ENCODE peak calls at places on chromosome 18, in eight cellular contexts. N is activated naive CD4-positive, alpha-beta T cell treated with anti-CD3 and anti-CD28 coated beads for 36 hours; E is foreskin fibroblast; D is CD8-positive, alpha-beta memory T cell; I is GM19239; Y is GM04504; K is skeletal muscle cell; O is left ventricle myocardium inferior. L is an unnamed sample.

GRCh38 chr18:24846133-24846532 is 385.7 kb downstream of the HRH4 start:
- DNase-seq in N (no peak), K (no peak), E (no peak), D (no peak), Y (no peak), I (no peak), O (no peak), L (no peak)

GRCh38 chr18:34746614-34747013 is 36.5 kb downstream of the DTNA start:
- DNase-seq in D (no peak), O (no peak), I (no peak), E (no peak), N (no peak), Y (no peak), K (no peak), L (no peak)

GRCh38 chr18:11689031-11689971 is at the start of gene GNAL:
- DNase-seq in I (peak; percentile 59), N (peak; percentile 70), Y (peak; percentile 40), K (peak; percentile 69), O (peak; percentile 71), E (peak; percentile 78), D (peak; percentile 12), L (no peak)

GRCh38 chr18:76505611-76506010 is 10.6 kb upstream of the ZNF516 start:
- DNase-seq in Y (no peak), O (no peak), K (no peak), I (no peak), E (no peak), N (no peak), D (no peak), L (no peak)

GRCh38 chr18:75124551-75124950 is 84.4 kb downstream of the PTGR3 start:
- DNase-seq in O (no peak), D (no peak), E (no peak), Y (no peak), N (no peak), K (no peak), I (no peak), L (no peak)

GRCh38 chr18:47999801-48000248 is 69.4 kb upstream of the SMAD2 start:
- DNase-seq in I (no peak), Y (no peak), E (no peak), D (no peak), N (no peak), K (no peak), O (no peak), L (no peak)

GRCh38 chr18:13371689-13372404 is 153.3 kb downstream of the LDLRAD4 start:
- DNase-seq in D (no peak), I (no peak), O (no peak), E (no peak), Y (no peak), N (peak; percentile 7), K (no peak), L (no peak)

GRCh38 chr18:76450452-76450851 is 44.6 kb downstream of the ZNF516 start:
- DNase-seq in D (no peak), E (no peak), I (no peak), Y (no peak), N (no peak), K (no peak), O (no peak), L (no peak)

L was measured in NCI-H1694.